ENCODE peak calls at places on chromosomes 4 and X, in seven cellular contexts. O is HCT116, D is SK-N-SH, C is K562, Q is H1, T is GM12878, X is HepG2. F is an unnamed sample.

GRCh38 chr4:156594619-156595018 is 377.0 kb downstream of the PDGFC start:
- DNase-seq in T (no peak), D (no peak), X (no peak), O (no peak), C (no peak), Q (no peak), F (no peak)

GRCh38 chr4:83516042-83516772 is 19.7 kb upstream of the GPAT3 start:
- DNase-seq in T (no peak), O (no peak), Q (no peak), X (no peak), D (no peak), C (no peak), F (no peak)

GRCh38 chrX:148268646-148269045 is 231.8 kb upstream of the AFF2 start:
- DNase-seq in Q (no peak), X (no peak), C (no peak), O (no peak), T (no peak), D (no peak), F (no peak)

GRCh38 chrX:121987835-121988234 is 940.4 kb downstream of the GLUD2 start:
- DNase-seq in T (no peak), D (no peak), O (no peak), X (no peak), C (no peak), Q (no peak), F (no peak)

GRCh38 chrX:153773218-153773611 is 7.6 kb upstream of the SRPK3 start:
- DNase-seq in T (no peak), Q (no peak), D (no peak), C (no peak), O (no peak), X (no peak), F (no peak)

GRCh38 chrX:25207803-25208202 is 192.0 kb upstream of the ARX start:
- DNase-seq in O (no peak), D (no peak), T (no peak), C (no peak), X (no peak), Q (no peak), F (no peak)

GRCh38 chrX:54494166-54494969 is 1.7 kb downstream of the FGD1 start:
- DNase-seq in T (no peak), X (no peak), O (no peak), C (no peak), Q (no peak), D (no peak), F (no peak)

GRCh38 chr4:41257257-41257900 is 651 bp downstream of the UCHL1 start:
- DNase-seq in O (no peak), X (no peak), C (no peak), T (no peak), Q (peak; percentile 73), D (peak; percentile 85), F (peak; percentile 16)

GRCh38 chr4:76673361-76673760 is 224.6 kb downstream of the SOWAHB start:
- DNase-seq in D (no peak), Q (no peak), X (no peak), T (no peak), O (no peak), C (no peak), F (no peak)

GRCh38 chr4:39324897-39325613 is 41.1 kb downstream of the RFC1 start:
- DNase-seq in C (no peak), Q (no peak), O (no peak), D (no peak), T (no peak), X (peak; percentile 68), F (no peak)

GRCh38 chr4:124060261-124060918 is 652.1 kb downstream of the ANKRD50 start:
- DNase-seq in Q (no peak), T (peak; percentile 1), C (no peak), O (no peak), D (peak; percentile 11), X (no peak), F (no peak)

GRCh38 chrX:41382699-41383645 is 49.0 kb downstream of the DDX3X start:
- DNase-seq in O (peak; percentile 6), X (no peak), Q (no peak), T (no peak), D (no peak), C (no peak), F (no peak)

GRCh38 chrX:133922390-133922772 is 63.0 kb downstream of the GPC3 start:
- DNase-seq in X (no peak), Q (no peak), T (no peak), D (no peak), O (no peak), C (no peak), F (no peak)

GRCh38 chr4:122854860-122855259 is 28.2 kb downstream of the FGF2 start:
- DNase-seq in X (no peak), O (no peak), T (no peak), Q (no peak), D (no peak), C (no peak), F (no peak)

GRCh38 chr4:150491132-150492049 is 90.6 kb upstream of the MAB21L2 start:
- DNase-seq in C (no peak), X (no peak), D (no peak), T (no peak), Q (no peak), O (no peak), F (no peak)

GRCh38 chr4:25792200-25792791 is 70.5 kb downstream of the SEL1L3 start:
- DNase-seq in Q (peak; percentile 71), D (peak; percentile 50), C (peak; percentile 48), X (peak; percentile 51), O (peak; percentile 51), T (no peak), F (peak; percentile 73)

GRCh38 chr4:158410272-158410671 is 111.4 kb upstream of the RXFP1 start:
- DNase-seq in C (no peak), Q (no peak), D (no peak), O (peak; percentile 3), T (no peak), X (no peak), F (peak; percentile 70)

GRCh38 chr4:83387922-83388676 is 53.5 kb upstream of the HPSE start:
- DNase-seq in C (peak; percentile 28), Q (no peak), X (no peak), T (no peak), D (no peak), O (no peak), F (no peak)

DNA sequence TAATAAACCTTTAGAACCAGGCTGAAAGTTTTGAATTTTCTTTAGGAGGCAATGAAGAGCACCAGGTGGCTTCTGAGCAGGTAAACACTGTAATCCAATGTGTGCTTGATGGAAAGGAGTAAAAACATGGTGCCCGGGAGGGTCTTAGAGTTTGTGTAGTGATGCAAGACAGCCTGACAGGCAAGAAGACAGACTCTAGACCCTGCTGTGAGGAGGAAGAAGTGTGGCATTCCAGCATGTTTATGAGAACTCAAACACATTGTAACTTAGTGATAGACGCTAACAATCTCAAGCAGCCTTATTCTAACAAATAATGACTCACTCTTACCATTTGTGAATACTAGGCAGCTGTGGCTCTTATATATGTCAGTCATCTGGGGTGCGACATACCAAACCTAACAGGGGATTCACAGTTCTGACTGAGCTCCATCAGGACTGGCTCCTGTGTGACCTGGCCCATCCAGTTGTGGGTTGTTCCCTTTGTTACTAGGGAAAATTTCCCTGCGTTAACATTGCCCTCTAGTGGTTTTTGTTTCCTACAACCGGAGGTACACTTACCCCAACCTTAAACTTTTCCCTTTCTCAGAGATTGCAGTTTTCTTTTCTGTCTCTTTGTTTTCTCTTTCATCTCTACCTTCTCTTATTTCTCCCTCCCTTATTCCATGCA is 53.8 kb downstream of the VSIG4 start:
- DNase-seq in X (peak; percentile 18), D (peak; percentile 15), Q (no peak), T (peak; percentile 55), O (peak; percentile 57), C (peak; percentile 70), F (peak; percentile 5)
- TF ChIP-seq JUND in X (no peak), D (no peak), Q (no peak), T (no peak), O (no peak), C (no peak), F (no peak)

DNA sequence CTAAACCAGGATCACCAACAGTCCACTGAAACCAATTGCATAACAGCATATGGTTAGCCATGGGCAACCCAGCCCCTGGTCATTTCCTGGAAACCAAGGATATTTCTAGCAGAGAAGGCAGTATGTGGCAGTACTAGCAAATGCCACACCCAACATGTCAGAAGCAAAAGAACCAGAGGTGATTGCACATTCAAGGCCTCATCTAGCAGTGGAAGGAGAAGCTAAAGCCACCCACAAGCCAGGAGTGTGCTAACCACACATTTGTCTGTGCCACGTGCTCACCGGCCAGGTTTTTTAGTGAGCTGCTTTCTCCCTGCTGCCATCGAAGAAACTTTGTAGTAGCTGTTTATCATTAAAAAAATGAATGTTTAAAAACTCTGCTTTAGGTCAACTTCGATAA is 42.0 kb downstream of the TEC start:
- DNase-seq in X (no peak), D (no peak), O (no peak), Q (no peak), T (no peak), C (no peak), F (no peak)
- TF ChIP-seq JUND in X (no peak), D (no peak), O (no peak), Q (no peak), T (no peak), C (no peak), F (no peak)

DNA sequence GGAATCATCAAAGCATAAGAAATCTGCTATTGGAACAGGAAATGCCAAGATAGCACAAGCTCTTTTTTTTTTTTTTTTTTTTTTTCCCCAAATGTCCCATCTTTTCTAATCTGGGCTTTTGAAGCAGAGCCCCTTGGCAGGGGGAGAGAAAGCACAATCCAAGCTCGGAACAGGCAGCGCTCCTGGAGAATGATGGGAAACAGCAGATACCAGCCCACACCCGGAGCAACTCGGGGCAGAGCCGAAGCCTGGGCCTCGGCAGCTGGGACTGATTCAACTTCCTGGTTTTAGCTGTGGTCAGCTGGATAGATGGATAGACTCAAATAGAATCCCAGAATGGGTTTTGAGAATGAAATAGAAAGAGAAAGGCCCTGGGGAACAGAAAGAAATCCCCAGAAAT is 235.1 kb downstream of the QDPR start:
- DNase-seq in T (no peak), C (no peak), O (no peak), D (no peak), X (no peak), Q (no peak), F (no peak)
- TF ChIP-seq JUND in T (no peak), C (no peak), O (no peak), D (no peak), X (no peak), Q (no peak), F (no peak)

GRCh38 chr4:5824635-5825034 is 68.3 kb downstream of the CRMP1 start:
- DNase-seq in X (peak; percentile 18), Q (no peak), D (peak; percentile 57), O (peak; percentile 23), T (no peak), C (peak; percentile 37), F (peak; percentile 60)
- TF ChIP-seq JUND in X (no peak), Q (no peak), D (no peak), O (no peak), T (no peak), C (no peak), F (no peak)

DNA sequence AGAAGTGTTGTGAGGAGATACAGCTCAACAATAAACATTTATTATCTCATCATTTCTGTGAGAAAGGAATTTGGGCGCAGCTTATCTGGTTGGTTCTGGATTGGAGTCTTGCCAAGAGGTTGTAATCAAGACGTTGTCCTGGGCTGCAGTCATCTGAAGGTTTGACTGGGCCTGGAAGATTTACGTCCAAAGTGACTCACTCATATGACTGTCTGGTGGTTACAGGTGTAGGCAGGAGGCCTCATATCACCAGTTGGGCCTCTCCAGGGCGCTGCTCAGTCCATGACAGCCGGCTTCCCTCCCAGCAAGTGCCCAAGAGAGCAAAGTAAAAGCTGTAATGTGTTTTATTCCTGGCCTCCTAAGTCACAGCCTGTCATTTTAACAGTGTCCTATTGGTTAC is 106.3 kb downstream of the USP46 start:
- DNase-seq in T (no peak), Q (no peak), X (no peak), C (peak; percentile 12), O (no peak), D (no peak), F (no peak)
- TF ChIP-seq JUND in T (no peak), Q (no peak), X (no peak), C (peak; percentile 82), O (no peak), D (no peak), F (no peak)